ENCODE peak calls at places on chromosomes 4 and X, in four cellular contexts. O, G, Q and M are unnamed samples.

GRCh38 chrX:47579537-47579936 is 2.7 kb upstream of the TIMP1 start:
- DNase-seq in O (peak; percentile 64), G (no peak), Q (no peak), M (peak; percentile 53)

GRCh38 chrX:107205770-107206696 is at the start of the genes DNAAF6 and NUP62CL:
- DNase-seq in O (no peak), G (peak; percentile 47), Q (peak; percentile 60), M (peak; percentile 73)

GRCh38 chr4:1693131-1693896 is 9.2 kb upstream of the FAM53A start:
- DNase-seq in O (peak; percentile 89), G (peak; percentile 81), Q (peak; percentile 68), M (peak; percentile 77)

GRCh38 chr4:110005461-110006056 is 92.9 kb downstream of the EGF start:
- DNase-seq in O (peak; percentile 63), G (peak; percentile 35), Q (no peak), M (peak; percentile 71)

GRCh38 chrX:84248226-84248625 is 60.2 kb upstream of the RPS6KA6 start:
- DNase-seq in O (no peak), G (no peak), Q (no peak), M (no peak)

GRCh38 chr4:154877110-154877760 is 96.2 kb downstream of the RBM46 start:
- DNase-seq in O (peak; percentile 21), G (no peak), Q (no peak), M (no peak)

GRCh38 chr4:176189891-176190795 is 5.2 kb downstream of the SPATA4 start:
- DNase-seq in O (no peak), G (no peak), Q (no peak), M (no peak)

GRCh38 chr4:185730387-185730786 is 81.6 kb downstream of the SORBS2 start:
- DNase-seq in O (peak; percentile 61), G (no peak), Q (no peak), M (no peak)

GRCh38 chr4:44256414-44256813 is 192.2 kb downstream of the KCTD8 start:
- DNase-seq in O (peak; percentile 3), G (no peak), Q (no peak), M (no peak)

GRCh38 chrX:69229436-69229835 is 64.2 kb upstream of the PJA1 start:
- DNase-seq in O (no peak), G (no peak), Q (no peak), M (no peak)

GRCh38 chr4:148850257-148850995 is 408.2 kb upstream of the NR3C2 start:
- DNase-seq in O (no peak), G (no peak), Q (no peak), M (no peak)

GRCh38 chr4:115965588-115965987 is 852.2 kb upstream of the NDST4 start:
- DNase-seq in O (no peak), G (no peak), Q (no peak), M (no peak)

GRCh38 chrX:69318651-69319305 is 153.5 kb upstream of the PJA1 start:
- DNase-seq in O (no peak), G (no peak), Q (no peak), M (no peak)

GRCh38 chr4:158722291-158722916 is 792 bp downstream of the PPID start:
- DNase-seq in O (peak; percentile 24), G (no peak), Q (no peak), M (peak; percentile 11)

GRCh38 chr4:111666826-111667360 is 478.4 kb upstream of the FAM241A start:
- DNase-seq in O (no peak), G (no peak), Q (no peak), M (no peak)